ENCODE peak calls at places on chromosome 1, in six cellular contexts. S is K562, U is GM12891, O is GM12878, I is HepG2, L is H1. M is an unnamed sample.

GRCh38 chr1:235882816-235883215 is 16.1 kb upstream of the LYST start:
- DNase-seq in S (no peak), U (no peak), O (no peak), I (no peak), L (no peak), M (no peak)

GRCh38 chr1:64129708-64130107 is 73.7 kb upstream of the UBE2U start:
- DNase-seq in S (no peak), U (no peak), O (no peak), I (no peak), L (no peak), M (no peak)

GRCh38 chr1:240608707-240609106 is 3.2 kb downstream of the GREM2 start:
- DNase-seq in S (peak), U (no peak), O (no peak), I (no peak), L (no peak), M (no peak)

GRCh38 chr1:8985915-8986813 is 40.1 kb downstream of the SLC2A7 start:
- DNase-seq in S (no peak), U (no peak), O (no peak), I (peak), L (no peak), M (no peak)

GRCh38 chr1:246728311-246728710 is 4.1 kb downstream of the SCCPDH start:
- DNase-seq in S (no peak), U (no peak), O (no peak), I (no peak), L (no peak), M (no peak)

GRCh38 chr1:79988401-79988800 is 981.9 kb upstream of the ADGRL4 start:
- DNase-seq in S (no peak), U (no peak), O (no peak), I (no peak), L (no peak), M (no peak)

GRCh38 chr1:116329524-116330341 is 43.3 kb upstream of the ATP1A1 start:
- DNase-seq in S (no peak), U (no peak), O (no peak), I (no peak), L (no peak), M (no peak)

GRCh38 chr1:16440480-16441311 is at the start of gene NECAP2:
- DNase-seq in S (peak), U (peak), O (peak), I (peak), L (peak), M (peak)

GRCh38 chr1:223785808-223786207 is 59.9 kb downstream of the TP53BP2 start:
- DNase-seq in S (no peak), U (no peak), O (no peak), I (no peak), L (no peak), M (no peak)

GRCh38 chr1:157490337-157491165 is 61.8 kb downstream of the FCRL5 start:
- DNase-seq in S (peak), U (no peak), O (no peak), I (peak), L (peak), M (no peak)

GRCh38 chr1:228405979-228406265 is 713 bp downstream of the TRIM11 start:
- DNase-seq in S (no peak), U (no peak), O (no peak), I (no peak), L (no peak), M (no peak)

GRCh38 chr1:28601696-28602095 is 9.6 kb downstream of the RAB42 start:
- DNase-seq in S (no peak), U (no peak), O (no peak), I (no peak), L (no peak), M (no peak)

GRCh38 chr1:18643154-18644012 is 12.7 kb downstream of the PAX7 start:
- DNase-seq in S (peak), U (no peak), O (no peak), I (peak), L (peak), M (no peak)

GRCh38 chr1:167704767-167705166 is 17.0 kb upstream of the MPZL1 start:
- DNase-seq in S (no peak), U (no peak), O (no peak), I (no peak), L (no peak), M (no peak)

GRCh38 chr1:50129201-50129600 is 20.5 kb downstream of the ELAVL4 start:
- DNase-seq in S (no peak), U (no peak), O (no peak), I (no peak), L (no peak), M (no peak)

GRCh38 chr1:51768971-51769601 is 109.4 kb downstream of the NRDC start:
- DNase-seq in S (peak), U (peak), O (no peak), I (peak), L (no peak), M (peak)

GRCh38 chr1:221117548-221117951 is 238.3 kb downstream of the HLX start:
- DNase-seq in S (no peak), U (no peak), O (no peak), I (no peak), L (no peak), M (no peak)

GRCh38 chr1:17696417-17697301 is 58.5 kb upstream of the ACTL8 start:
- DNase-seq in S (peak), U (no peak), O (no peak), I (no peak), L (peak), M (no peak)

GRCh38 chr1:169312084-169312954 is 55.3 kb downstream of the NME7 start:
- DNase-seq in S (peak), U (no peak), O (peak), I (no peak), L (no peak), M (no peak)

GRCh38 chr1:153805042-153805745 is 30.0 kb downstream of the SLC27A3 start:
- DNase-seq in S (peak), U (peak), O (peak), I (no peak), L (no peak), M (peak)

GRCh38 chr1:230648114-230648513 is 5.8 kb downstream of the COG2 start:
- DNase-seq in S (no peak), U (no peak), O (no peak), I (no peak), L (no peak), M (no peak)

GRCh38 chr1:85584264-85584781 is 3.8 kb downstream of the CCN1 start:
- DNase-seq in S (no peak), U (no peak), O (no peak), I (peak), L (peak), M (no peak)

GRCh38 chr1:53889304-53890298 is at the start of gene YIPF1:
- DNase-seq in S (peak), U (peak), O (peak), I (peak), L (peak), M (peak)

GRCh38 chr1:116168277-116169032 is 57.3 kb downstream of the MAB21L3 start:
- DNase-seq in S (peak), U (peak), O (no peak), I (no peak), L (peak), M (peak)

GRCh38 chr1:151056149-151056548 is 3.3 kb downstream of the CDC42SE1 start:
- DNase-seq in S (peak), U (no peak), O (no peak), I (no peak), L (no peak), M (no peak)

GRCh38 chr1:115173151-115173550 is 83.8 kb upstream of the TSPAN2 start:
- DNase-seq in S (no peak), U (no peak), O (no peak), I (no peak), L (no peak), M (no peak)

GRCh38 chr1:53180226-53180625 is 16.4 kb upstream of the CPT2 start:
- DNase-seq in S (no peak), U (no peak), O (no peak), I (no peak), L (no peak), M (no peak)

GRCh38 chr1:227170361-227171166 is 147.7 kb downstream of the CDC42BPA start:
- DNase-seq in S (peak), U (no peak), O (no peak), I (no peak), L (no peak), M (no peak)

GRCh38 chr1:241612533-241613505 is 27.4 kb downstream of the CHML start:
- DNase-seq in S (peak), U (no peak), O (no peak), I (no peak), L (no peak), M (no peak)

GRCh38 chr1:47841356-47841755 is 155.8 kb downstream of the TRABD2B start:
- DNase-seq in S (no peak), U (no peak), O (no peak), I (no peak), L (no peak), M (no peak)

GRCh38 chr1:183956559-183957188 is 80.9 kb downstream of the COLGALT2 start:
- DNase-seq in S (peak), U (peak), O (peak), I (no peak), L (no peak), M (peak)

GRCh38 chr1:15950763-15951295 is 25.1 kb downstream of the ZBTB17 start:
- DNase-seq in S (peak), U (no peak), O (no peak), I (no peak), L (no peak), M (no peak)

GRCh38 chr1:221015159-221015558 is 135.9 kb downstream of the HLX start:
- DNase-seq in S (no peak), U (no peak), O (no peak), I (no peak), L (no peak), M (no peak)

GRCh38 chr1:20997602-20998235 is 179.0 kb downstream of the EIF4G3 start:
- DNase-seq in S (no peak), U (no peak), O (no peak), I (no peak), L (no peak), M (no peak)

GRCh38 chr1:246617156-246617555 is 50.9 kb downstream of the CNST start:
- DNase-seq in S (no peak), U (no peak), O (no peak), I (no peak), L (no peak), M (no peak)

GRCh38 chr1:59359325-59359724 is 62.4 kb downstream of the FGGY start:
- DNase-seq in S (no peak), U (no peak), O (no peak), I (peak), L (no peak), M (no peak)
- TF ChIP-seq TAF1 in S (no peak), U (no peak), O (no peak), I (no peak), L (no peak), M (no peak)

GRCh38 chr1:109776911-109777310 is 13.2 kb upstream of the EPS8L3 start:
- DNase-seq in S (peak), U (peak), O (peak), I (peak), L (peak), M (peak)
- TF ChIP-seq POLR2A in S (no peak), U (no peak), O (no peak), I (no peak), L (no peak), M (no peak)

DNA sequence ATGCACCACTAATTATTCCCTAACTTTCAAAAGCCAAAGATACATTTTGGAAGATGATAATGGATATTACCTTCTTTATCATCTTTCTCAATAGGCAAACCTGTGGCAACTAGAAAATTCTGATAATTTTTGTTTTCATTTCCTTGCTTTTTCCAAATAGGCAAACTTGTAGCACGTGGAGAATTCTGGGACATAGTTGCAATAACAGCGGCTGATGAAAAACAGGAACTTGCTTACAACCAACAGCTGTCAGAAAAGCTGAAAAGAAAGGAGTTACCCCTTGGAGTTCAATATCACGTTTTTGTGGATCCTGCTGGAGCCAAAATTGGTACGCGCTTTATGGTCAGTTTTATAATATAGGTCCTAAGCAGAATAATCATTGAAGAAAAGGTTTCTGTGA is 1.5 kb downstream of the FPGT start:
- DNase-seq in S (peak), U (no peak), O (no peak), I (no peak), L (no peak), M (no peak)
- TF ChIP-seq TAF1 in S (no peak), U (no peak), O (no peak), I (no peak), L (no peak), M (no peak)

GRCh38 chr1:185733818-185734709 is at the start of gene HMCN1:
- DNase-seq in S (peak), U (no peak), O (no peak), I (peak), L (peak), M (no peak)
- TF ChIP-seq POLR2A in S (no peak), U (no peak), O (no peak), I (no peak), L (peak), M (no peak)

GRCh38 chr1:203342192-203342940 is 8.6 kb downstream of the FMOD start:
- DNase-seq in S (peak), U (peak), O (no peak), I (peak), L (peak), M (peak)
- TF ChIP-seq TAF1 in S (no peak), U (no peak), O (no peak), I (no peak), L (no peak), M (no peak)

GRCh38 chr1:26783646-26784022 is 4.1 kb upstream of the PIGV start:
- DNase-seq in S (no peak), U (no peak), O (no peak), I (no peak), L (no peak), M (no peak)
- TF ChIP-seq POLR2A in S (no peak), U (no peak), O (no peak), I (no peak), L (no peak), M (no peak)

GRCh38 chr1:31689821-31690220 is 14.0 kb downstream of the COL16A1 start:
- DNase-seq in S (no peak), U (no peak), O (no peak), I (no peak), L (no peak), M (no peak)
- TF ChIP-seq TAF1 in S (no peak), U (no peak), O (no peak), I (no peak), L (no peak), M (no peak)

GRCh38 chr1:25876693-25877077 is 1.2 kb upstream of the PAQR7 start:
- DNase-seq in S (no peak), U (no peak), O (no peak), I (no peak), L (no peak), M (no peak)

GRCh38 chr1:25874209-25874608 is 1.3 kb downstream of the PAQR7 start:
- DNase-seq in S (no peak), U (no peak), O (no peak), I (no peak), L (no peak), M (no peak)

GRCh38 chr1:25874635-25875153 is 814 bp downstream of the PAQR7 start:
- DNase-seq in S (no peak), U (no peak), O (no peak), I (no peak), L (no peak), M (no peak)

GRCh38 chr1:25875856-25876692 is 566 bp upstream of the PAQR7 start:
- DNase-seq in S (no peak), U (peak), O (no peak), I (no peak), L (no peak), M (no peak)

DNA sequence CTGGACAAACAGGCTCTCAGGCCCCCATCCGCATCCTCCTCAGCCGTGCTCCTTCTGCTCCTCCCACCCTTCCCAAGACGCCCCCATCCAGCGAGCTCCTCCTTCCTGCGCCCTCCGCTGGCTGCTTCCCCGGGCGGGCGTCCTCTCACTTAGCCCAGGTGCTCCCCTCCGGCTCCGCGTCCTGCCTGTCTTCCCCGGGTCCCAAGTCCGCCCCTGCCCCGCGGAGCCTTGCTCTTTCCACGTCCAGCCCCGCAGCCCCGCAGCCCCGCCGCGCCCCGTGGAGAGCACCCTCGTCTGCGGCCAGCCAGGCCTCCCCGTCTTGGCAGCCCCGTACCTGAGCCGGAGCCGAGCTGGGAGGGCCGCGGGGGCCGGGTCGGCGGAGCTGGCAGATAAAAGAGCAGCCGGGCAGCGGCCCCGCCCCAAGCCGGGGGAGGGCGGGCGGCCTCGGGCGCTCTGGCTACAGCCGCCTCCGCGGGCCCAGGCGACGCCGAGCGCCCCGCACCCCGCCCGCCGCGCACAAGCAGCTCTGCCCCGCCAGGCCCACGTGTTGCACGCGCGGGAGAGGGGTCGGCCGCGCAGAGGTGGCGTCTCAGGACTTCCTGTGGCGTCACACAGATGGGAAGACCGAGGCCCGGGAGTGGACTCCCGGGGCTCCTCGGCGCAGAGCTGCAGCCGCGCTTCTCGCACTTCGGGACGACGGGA is at the start of gene PAQR7:
- DNase-seq in S (peak), U (peak), O (no peak), I (peak), L (peak), M (peak)
- TF ChIP-seq POLR2A in S (peak), U (no peak), O (peak), I (no peak), L (peak), M (peak)

GRCh38 chr1:45767035-45767434 is 16.6 kb upstream of the IPP start:
- DNase-seq in S (no peak), U (no peak), O (no peak), I (no peak), L (no peak), M (no peak)
- TF ChIP-seq TAF1 in S (no peak), U (no peak), O (no peak), I (no peak), L (no peak), M (no peak)

M was measured in GM12892.